ENCODE peak calls at places on chromosomes 5 and 9, in four cellular contexts. V is WTC11, X is SK-N-SH, S is H1. D is an unnamed sample.

GRCh38 chr5:37090781-37091180 is 158.4 kb downstream of the CPLANE1 start:
- DNase-seq in V (no peak), X (no peak), S (no peak), D (no peak)

GRCh38 chr5:72063219-72063819 is 44.0 kb upstream of the MAP1B start:
- DNase-seq in V (peak), X (no peak), S (peak), D (peak)

GRCh38 chr5:178350361-178351220 is 118.0 kb upstream of the PHYKPL start:
- DNase-seq in V (no peak), X (peak), S (no peak), D (no peak)

GRCh38 chr5:54861212-54861894 is 124.0 kb downstream of the ESM1 start:
- DNase-seq in V (no peak), X (no peak), S (no peak), D (no peak)

GRCh38 chr5:59620535-59621212 is 272.9 kb downstream of the PDE4D start:
- DNase-seq in V (no peak), X (no peak), S (no peak), D (no peak)

GRCh38 chr9:15293727-15294405 is 13.2 kb downstream of the TTC39B start:
- DNase-seq in V (no peak), X (no peak), S (peak), D (no peak)

GRCh38 chr5:143432658-143433239 is 29.3 kb upstream of the NR3C1 start:
- DNase-seq in V (no peak), X (no peak), S (no peak), D (no peak)

GRCh38 chr5:172871982-172872381 is 37.9 kb downstream of the ERGIC1 start:
- DNase-seq in V (no peak), X (no peak), S (no peak), D (no peak)

GRCh38 chr5:68662804-68663307 is 431.0 kb upstream of the SLC30A5 start:
- DNase-seq in V (no peak), X (no peak), S (no peak), D (no peak)

DNA sequence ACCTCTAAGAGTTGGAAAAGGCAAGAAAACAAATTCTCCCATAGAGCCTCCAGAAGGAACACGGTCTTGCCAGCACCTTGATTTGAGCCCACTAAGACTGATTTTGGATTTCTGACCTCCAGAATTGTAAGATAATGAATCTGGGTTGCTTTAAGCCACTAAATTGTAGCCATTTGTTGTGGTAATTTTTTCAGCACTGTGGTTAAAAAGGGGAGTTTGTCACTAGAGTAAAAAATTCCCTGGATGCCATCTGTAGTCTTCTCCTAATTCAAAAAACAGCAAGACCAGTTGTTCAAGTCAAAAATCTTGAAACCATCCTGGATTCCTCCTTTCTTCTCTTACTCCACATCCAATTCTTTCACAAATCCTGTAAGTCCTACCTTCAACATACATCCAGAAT is 39.6 kb downstream of the NRG2 start:
- DNase-seq in V (no peak), X (no peak), S (no peak), D (no peak)
- TF ChIP-seq TEAD4 in V (no peak), X (no peak), S (no peak), D (no peak)

DNA sequence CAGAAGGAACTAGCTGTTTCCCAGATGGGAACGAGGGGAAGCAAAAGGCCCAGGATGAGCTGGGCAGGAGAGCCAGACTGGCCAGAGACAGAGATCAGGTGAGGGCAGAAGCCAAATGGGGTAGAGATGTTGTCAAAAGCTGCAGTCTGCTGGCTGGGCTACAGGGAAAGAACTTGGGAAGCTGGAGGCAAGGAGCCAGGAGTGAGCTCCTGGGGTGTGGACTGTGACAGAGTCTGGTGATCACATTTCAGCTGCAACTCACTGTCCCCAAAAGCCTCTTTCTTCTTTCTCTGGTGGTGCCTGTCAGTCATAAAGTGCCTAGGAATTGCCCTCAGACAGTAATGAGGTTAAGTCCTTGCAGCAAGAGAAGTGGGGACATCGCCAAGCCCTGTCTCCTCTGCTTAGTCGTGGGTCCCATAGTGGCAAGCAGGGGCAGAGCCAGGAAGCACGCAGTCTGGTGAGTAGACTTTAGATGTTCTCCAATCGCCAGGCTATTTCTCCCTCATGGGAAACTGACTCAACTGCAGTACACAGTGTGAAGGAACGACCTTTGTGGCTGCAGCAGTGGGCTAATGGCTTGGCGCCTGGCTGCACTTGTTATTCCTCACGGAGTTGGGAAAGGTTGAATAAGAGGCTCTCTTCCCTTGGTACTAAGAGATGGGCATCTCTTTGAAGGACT is 2.5 kb upstream of the FSD1L start:
- DNase-seq in V (no peak), X (no peak), S (no peak), D (no peak)
- TF ChIP-seq TEAD4 in V (no peak), X (no peak), S (no peak), D (no peak)

DNA sequence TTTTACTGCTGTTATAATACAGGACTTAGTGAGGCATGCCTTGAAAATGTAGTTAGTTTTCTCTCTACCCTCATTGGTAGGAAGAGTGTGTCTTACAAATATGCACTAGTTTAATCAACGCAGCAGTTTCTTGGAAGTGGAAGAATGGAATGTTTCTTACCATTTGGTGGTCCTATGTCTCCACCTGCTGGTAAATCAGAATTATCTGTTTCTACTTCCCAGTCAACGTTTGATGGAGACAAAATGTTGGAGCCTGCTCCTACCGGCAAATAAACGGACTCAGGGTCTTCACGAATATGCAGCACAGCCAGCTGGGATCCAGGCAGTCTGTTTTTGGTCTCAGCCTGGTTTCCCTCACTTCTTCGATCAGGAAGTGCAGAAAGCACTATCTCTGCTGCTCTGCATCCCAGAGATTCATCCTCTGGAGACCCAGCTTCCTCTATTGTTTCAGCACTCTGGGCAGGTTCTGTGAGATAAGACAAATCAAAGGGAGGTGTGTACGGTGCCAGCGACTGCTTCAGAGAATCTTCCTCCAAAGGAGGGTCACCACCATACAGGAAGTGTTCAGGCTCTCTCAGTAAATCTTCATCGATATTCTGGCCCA is 59.5 kb upstream of the PCA3 start:
- DNase-seq in V (no peak), X (peak), S (no peak), D (peak)
- TF ChIP-seq TEAD4 in V (no peak), X (no peak), S (peak), D (no peak)

DNA sequence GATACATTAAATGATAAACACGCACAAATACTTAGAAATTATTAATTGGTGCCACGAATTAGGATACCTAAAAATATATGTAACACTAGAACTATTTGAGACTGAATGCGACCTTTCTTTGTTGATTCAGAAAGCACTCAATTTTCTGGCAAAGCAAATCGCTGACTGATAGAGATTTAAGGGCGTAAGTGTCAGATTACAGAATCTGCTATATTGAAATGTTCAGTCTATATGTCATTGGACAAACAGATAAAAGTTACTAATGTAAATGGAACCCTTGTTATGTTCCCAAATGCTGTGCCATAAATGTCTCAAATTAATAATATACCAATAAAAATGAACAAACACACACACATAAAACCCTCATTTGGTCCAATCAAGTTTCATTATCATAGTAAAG is 137.9 kb downstream of the MPDZ start:
- DNase-seq in V (no peak), X (no peak), S (no peak), D (no peak)
- TF ChIP-seq TEAD4 in V (no peak), X (no peak), S (no peak), D (no peak)

GRCh38 chr9:89023788-89024187 is 32.5 kb downstream of the S1PR3 start:
- DNase-seq in V (no peak), X (no peak), S (no peak), D (no peak)

GRCh38 chr9:89022071-89022721 is 30.9 kb downstream of the S1PR3 start:
- DNase-seq in V (no peak), X (no peak), S (no peak), D (no peak)

GRCh38 chr9:89022902-89023301 is 31.6 kb downstream of the S1PR3 start:
- DNase-seq in V (no peak), X (no peak), S (no peak), D (no peak)

GRCh38 chr9:89020754-89021153 is 29.5 kb downstream of the S1PR3 start:
- DNase-seq in V (no peak), X (no peak), S (no peak), D (no peak)

DNA sequence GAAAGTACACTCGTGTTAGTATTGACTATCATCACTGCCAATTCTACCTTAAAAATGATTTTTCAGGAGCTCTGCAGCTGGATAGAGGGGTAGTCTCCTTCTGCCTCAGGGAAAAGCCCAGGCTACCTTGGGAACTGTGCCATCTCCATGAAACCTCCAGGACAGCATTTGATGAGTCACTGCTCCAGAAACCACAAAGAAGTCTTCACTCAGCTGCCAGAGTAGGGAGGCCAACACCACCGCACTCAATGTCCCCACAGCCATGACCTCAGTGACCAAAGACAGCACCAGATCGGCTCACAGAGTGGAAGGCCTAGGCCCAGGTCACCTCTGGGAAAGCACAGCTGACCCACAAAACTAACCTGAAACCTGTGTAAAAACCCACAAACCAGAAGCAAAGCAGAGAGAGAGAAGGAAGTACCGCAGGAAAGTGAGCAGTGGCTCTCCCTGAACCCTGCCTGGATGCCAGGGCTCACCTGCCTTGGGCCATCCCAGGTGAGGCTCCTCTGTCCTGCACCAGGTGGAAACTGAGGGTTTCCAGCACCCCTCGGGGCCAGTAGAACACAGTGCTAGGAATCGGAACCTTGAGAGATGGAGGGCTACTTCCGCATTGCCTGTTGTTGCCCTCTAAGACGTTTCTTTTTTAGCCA is 30.0 kb downstream of the S1PR3 start:
- DNase-seq in V (no peak), X (no peak), S (no peak), D (no peak)
- TF ChIP-seq TEAD4 in V (no peak), X (no peak), S (no peak), D (no peak)

DNA sequence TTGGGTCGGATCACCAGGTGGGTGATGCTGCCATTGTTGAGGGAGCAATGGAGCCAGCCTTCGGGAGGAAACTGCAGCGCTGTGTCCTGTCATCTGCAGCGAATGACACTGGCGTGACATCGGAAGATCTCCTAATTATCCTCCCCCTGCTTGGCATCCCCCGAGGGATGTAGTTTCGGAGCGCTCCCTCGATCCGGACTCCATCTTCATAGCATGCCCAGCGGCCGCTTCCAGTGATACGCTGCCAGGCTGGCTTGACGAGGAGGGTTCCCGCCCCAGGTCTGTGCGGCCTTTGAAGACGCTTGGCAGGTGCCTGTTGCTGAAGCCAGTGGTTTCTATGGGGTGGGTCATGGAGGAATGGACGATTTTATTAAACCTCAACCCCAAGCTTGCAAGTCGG is 194.9 kb downstream of the MAN2A1 start:
- DNase-seq in V (no peak), X (no peak), S (no peak), D (no peak)
- TF ChIP-seq TEAD4 in V (no peak), X (no peak), S (no peak), D (no peak)

GRCh38 chr9:127091526-127091925 is 30.9 kb downstream of the ANGPTL2 start:
- DNase-seq in V (no peak), X (no peak), S (no peak), D (no peak)

GRCh38 chr9:127096208-127096607 is 26.2 kb downstream of the ANGPTL2 start:
- DNase-seq in V (no peak), X (no peak), S (no peak), D (no peak)

GRCh38 chr9:127092041-127092608 is 30.3 kb downstream of the ANGPTL2 start:
- DNase-seq in V (no peak), X (no peak), S (no peak), D (no peak)

GRCh38 chr9:127095416-127095815 is 27.0 kb downstream of the ANGPTL2 start:
- DNase-seq in V (no peak), X (no peak), S (no peak), D (no peak)

DNA sequence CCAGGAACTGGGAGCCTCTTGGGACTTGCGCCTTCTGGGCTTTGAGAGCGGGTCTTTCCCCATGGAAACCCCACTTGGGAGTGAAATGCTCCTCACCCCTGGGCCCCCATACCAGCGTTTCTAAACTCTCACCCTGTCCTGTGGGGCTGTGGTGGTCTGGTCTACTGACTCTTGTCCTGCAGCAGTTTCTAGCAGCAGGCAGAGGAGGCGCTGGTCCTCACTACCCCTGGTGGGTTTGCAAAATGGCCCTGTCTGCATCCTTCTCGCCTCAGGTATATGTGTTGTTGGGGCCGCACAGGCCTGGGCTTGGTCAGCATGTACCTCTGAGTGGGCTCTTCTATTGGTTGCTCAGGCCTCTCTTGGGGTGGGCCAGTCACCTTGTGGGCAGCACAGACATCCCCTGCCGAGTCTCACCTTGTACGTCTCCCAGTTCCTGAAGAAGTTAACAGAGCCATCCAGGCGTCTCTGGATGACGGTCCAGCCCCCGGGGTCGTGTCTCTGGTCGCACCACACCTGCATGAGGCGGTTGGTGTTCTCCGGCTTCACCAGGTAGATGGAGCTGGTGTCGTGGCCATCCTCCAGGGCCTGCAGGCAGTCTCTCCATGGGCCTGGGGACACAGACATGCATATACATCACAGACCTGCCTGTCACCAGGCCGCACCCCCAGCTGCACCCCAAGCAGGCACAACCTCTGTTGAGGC is 29.0 kb downstream of the ANGPTL2 start:
- DNase-seq in V (peak), X (no peak), S (no peak), D (no peak)
- TF ChIP-seq TEAD4 in V (no peak), X (no peak), S (no peak), D (no peak)